ENCODE peak calls at places on chromosomes 11 and 22, in five cellular contexts. Z, Q, F, T and C are unnamed samples.

GRCh38 chr22:37218771-37219411 is 6.6 kb upstream of the SSTR3 start:
- DNase-seq in Z (no peak), Q (no peak), F (no peak), T (no peak), C (peak)

GRCh38 chr22:25482868-25483639 is 81.4 kb upstream of the GRK3 start:
- DNase-seq in Z (no peak), Q (no peak), F (no peak), T (no peak), C (no peak)

GRCh38 chr11:134120143-134120850 is 51.4 kb downstream of the JAM3 start:
- DNase-seq in Z (no peak), Q (no peak), F (peak), T (peak), C (no peak)

GRCh38 chr22:19997561-19998231 is 18.9 kb downstream of the ARVCF start:
- DNase-seq in Z (no peak), Q (no peak), F (no peak), T (no peak), C (no peak)

GRCh38 chr11:107508201-107508857 is 50.7 kb upstream of the CWF19L2 start:
- DNase-seq in Z (no peak), Q (no peak), F (no peak), T (no peak), C (no peak)

GRCh38 chr11:68569357-68569756 is 108.8 kb downstream of the PPP6R3 start:
- DNase-seq in Z (no peak), Q (no peak), F (no peak), T (no peak), C (no peak)

GRCh38 chr11:102168483-102168882 is 58.2 kb downstream of the YAP1 start:
- DNase-seq in Z (no peak), Q (no peak), F (peak), T (no peak), C (no peak)

GRCh38 chr11:7964873-7965272 is 374 bp downstream of the NLRP10 start:
- DNase-seq in Z (no peak), Q (no peak), F (peak), T (peak), C (no peak)

GRCh38 chr11:111456086-111456858 is 55.9 kb downstream of the BTG4 start:
- DNase-seq in Z (no peak), Q (no peak), F (no peak), T (no peak), C (no peak)

GRCh38 chr11:88402784-88403183 is 65.2 kb upstream of the CTSC start:
- DNase-seq in Z (no peak), Q (no peak), F (peak), T (no peak), C (no peak)

GRCh38 chr22:35314161-35314942 is 14.7 kb downstream of the TOM1 start:
- DNase-seq in Z (no peak), Q (no peak), F (no peak), T (no peak), C (no peak)

GRCh38 chr22:47788461-47788860 is 1026.0 kb downstream of the TBC1D22A start:
- DNase-seq in Z (no peak), Q (no peak), F (no peak), T (no peak), C (no peak)

GRCh38 chr11:90218606-90219005 is 4.2 kb downstream of the CHORDC1 start:
- DNase-seq in Z (no peak), Q (no peak), F (no peak), T (no peak), C (no peak)

GRCh38 chr22:16783930-16784354 is 41.3 kb downstream of the XKR3 start:
- DNase-seq in Z (no peak), Q (no peak), F (no peak), T (no peak), C (peak)

GRCh38 chr11:45313211-45313865 is 27.2 kb upstream of the SYT13 start:
- DNase-seq in Z (no peak), Q (no peak), F (no peak), T (no peak), C (no peak)

GRCh38 chr22:49621601-49622210 is 206.0 kb downstream of the BRD1 start:
- DNase-seq in Z (no peak), Q (no peak), F (no peak), T (no peak), C (no peak)

GRCh38 chr22:28139993-28140392 is 220.9 kb upstream of the PITPNB start:
- DNase-seq in Z (no peak), Q (no peak), F (peak), T (peak), C (no peak)

GRCh38 chr11:3133456-3134217 is 31.5 kb downstream of the OSBPL5 start:
- DNase-seq in Z (no peak), Q (no peak), F (no peak), T (no peak), C (no peak)

GRCh38 chr11:16402654-16403447 is 46.5 kb upstream of the SOX6 start:
- DNase-seq in Z (no peak), Q (no peak), F (no peak), T (no peak), C (no peak)

GRCh38 chr22:25650834-25651233 is 86.4 kb downstream of the GRK3 start:
- DNase-seq in Z (no peak), Q (no peak), F (no peak), T (no peak), C (peak)

GRCh38 chr11:46557684-46558151 is 36.1 kb downstream of the AMBRA1 start:
- DNase-seq in Z (peak), Q (no peak), F (no peak), T (no peak), C (no peak)

GRCh38 chr22:32764330-32765116 is 37.0 kb upstream of the TIMP3 start:
- DNase-seq in Z (no peak), Q (no peak), F (peak), T (peak), C (no peak)

GRCh38 chr11:102868359-102868758 is 6.4 kb downstream of the MMP12 start:
- DNase-seq in Z (no peak), Q (no peak), F (peak), T (peak), C (no peak)

GRCh38 chr11:27977031-27977430 is 130.9 kb downstream of the KIF18A start:
- DNase-seq in Z (no peak), Q (no peak), F (peak), T (no peak), C (no peak)

GRCh38 chr22:19705181-19705934 is 8.9 kb upstream of the SEPTIN5 start:
- DNase-seq in Z (no peak), Q (no peak), F (no peak), T (no peak), C (no peak)

GRCh38 chr22:31490496-31490925 is 869 bp upstream of the EIF4ENIF1 start:
- DNase-seq in Z (peak), Q (peak), F (peak), T (peak), C (peak)

GRCh38 chr11:47464479-47464878 is 15.5 kb upstream of the RAPSN start:
- DNase-seq in Z (peak), Q (no peak), F (peak), T (no peak), C (peak)

GRCh38 chr11:129190087-129190486 is 2.0 kb downstream of the ARHGAP32 start:
- DNase-seq in Z (no peak), Q (no peak), F (peak), T (peak), C (no peak)